ENCODE peak calls at places on chromosomes 6 and 20, in four cellular contexts. O is HepG2, P is GM12878, A is NT2/D1. B is an unnamed sample.

GRCh38 chr20:17525650-17526049 is 5.5 kb downstream of the BFSP1 start:
- DNase-seq in O (peak), A (peak), P (no peak), B (peak)

GRCh38 chr6:48068326-48069191 is 42.4 kb downstream of the PTCHD4 start:
- DNase-seq in O (no peak), P (no peak), A (peak), B (peak)

GRCh38 chr20:32203556-32204484 is 3.7 kb downstream of the PLAGL2 start:
- DNase-seq in A (no peak), O (no peak), P (no peak), B (no peak)

GRCh38 chr20:57698191-57698866 is 11.5 kb downstream of the PMEPA1 start:
- DNase-seq in O (peak), P (no peak), A (no peak), B (no peak)

GRCh38 chr20:44523746-44524145 is 1.9 kb upstream of the SERINC3 start:
- DNase-seq in P (no peak), O (no peak), A (no peak), B (no peak)

GRCh38 chr6:53604623-53605190 is 59.8 kb upstream of the GCLC start:
- DNase-seq in O (no peak), P (no peak), A (no peak), B (no peak)

GRCh38 chr20:51365670-51366069 is 176.8 kb downstream of the NFATC2 start:
- DNase-seq in O (no peak), P (no peak), A (no peak), B (no peak)

GRCh38 chr6:11217360-11218076 is 14.9 kb downstream of the NEDD9 start:
- DNase-seq in P (peak), A (no peak), O (peak), B (no peak)

GRCh38 chr6:42010185-42010872 is 40.0 kb upstream of the TAF8 start:
- DNase-seq in A (no peak), P (no peak), O (no peak), B (no peak)

GRCh38 chr20:64246616-64247311 is 8.8 kb upstream of the PCMTD2 start:
- DNase-seq in P (no peak), A (no peak), O (no peak), B (no peak)

GRCh38 chr6:107668826-107669474 is 155.2 kb downstream of the SCML4 start:
- DNase-seq in O (no peak), A (no peak), P (peak), B (no peak)

GRCh38 chr6:38432479-38432878 is 207.2 kb downstream of the BTBD9 start:
- DNase-seq in P (no peak), A (no peak), O (no peak), B (no peak)

GRCh38 chr20:3222635-3223600 is 13.6 kb downstream of the ITPA start:
- DNase-seq in A (no peak), O (peak), P (no peak), B (no peak)

GRCh38 chr6:40891131-40891530 is 147.9 kb downstream of the UNC5CL start:
- DNase-seq in O (no peak), A (no peak), P (no peak), B (no peak)

GRCh38 chr6:109237082-109237985 is 142.0 kb downstream of the CEP57L1 start:
- DNase-seq in O (no peak), P (no peak), A (no peak), B (no peak)

GRCh38 chr6:42339991-42340401 is 111.7 kb downstream of the TRERF1 start:
- DNase-seq in O (no peak), P (peak), A (no peak), B (no peak)

GRCh38 chr6:44304282-44305199 is 8.6 kb downstream of the AARS2 start:
- DNase-seq in O (peak), P (no peak), A (no peak), B (peak)

GRCh38 chr6:7488494-7488893 is 53.0 kb upstream of the DSP start:
- DNase-seq in P (no peak), A (no peak), O (no peak), B (no peak)

GRCh38 chr20:37630161-37630560 is 63.7 kb upstream of the CTNNBL1 start:
- DNase-seq in A (no peak), P (no peak), O (no peak), B (no peak)

GRCh38 chr20:37630993-37631392 is 62.8 kb upstream of the CTNNBL1 start:
- DNase-seq in A (no peak), P (no peak), O (no peak), B (no peak)

GRCh38 chr20:37624963-37625362 is 68.9 kb upstream of the CTNNBL1 start:
- DNase-seq in O (no peak), A (no peak), P (no peak), B (no peak)

GRCh38 chr20:37627767-37628130 is 66.1 kb upstream of the CTNNBL1 start:
- DNase-seq in A (no peak), P (no peak), O (no peak), B (no peak)

DNA sequence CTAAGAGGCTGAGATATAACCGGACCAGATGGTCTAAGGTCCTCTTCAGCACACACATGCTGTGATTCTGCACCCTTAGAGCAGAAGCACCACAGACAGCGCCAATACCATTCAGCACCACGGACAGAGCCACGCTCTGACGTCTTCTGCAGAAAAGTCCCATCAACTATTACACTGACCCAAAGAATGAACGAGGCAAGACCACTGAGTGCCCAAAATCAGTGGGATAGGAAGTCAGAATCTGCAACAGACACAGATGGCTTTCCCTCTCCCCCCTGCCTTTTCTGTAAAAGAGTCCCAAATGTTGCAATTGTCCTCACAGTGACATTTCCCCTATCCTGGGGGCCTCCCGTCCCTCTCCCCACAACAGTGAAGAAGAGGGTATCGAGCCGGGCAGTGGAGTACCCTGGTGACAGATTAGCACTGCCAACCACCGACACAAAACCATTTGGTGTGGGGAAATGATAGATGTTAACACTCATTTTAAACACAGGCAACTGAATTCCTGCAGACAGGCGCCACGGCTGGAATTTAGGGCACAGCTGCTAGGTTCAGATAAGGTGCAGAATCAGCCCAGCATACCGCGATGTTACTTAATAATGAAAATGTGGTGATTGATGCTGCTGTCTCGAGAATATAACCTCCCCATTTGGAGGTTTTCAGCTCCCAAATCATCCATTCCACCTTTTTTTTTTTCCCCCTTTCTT is 66.6 kb upstream of the CTNNBL1 start:
- DNase-seq in O (peak), A (peak), P (no peak), B (peak)
- TF ChIP-seq SUZ12 in O (no peak), A (no peak), P (no peak), B (no peak)

DNA sequence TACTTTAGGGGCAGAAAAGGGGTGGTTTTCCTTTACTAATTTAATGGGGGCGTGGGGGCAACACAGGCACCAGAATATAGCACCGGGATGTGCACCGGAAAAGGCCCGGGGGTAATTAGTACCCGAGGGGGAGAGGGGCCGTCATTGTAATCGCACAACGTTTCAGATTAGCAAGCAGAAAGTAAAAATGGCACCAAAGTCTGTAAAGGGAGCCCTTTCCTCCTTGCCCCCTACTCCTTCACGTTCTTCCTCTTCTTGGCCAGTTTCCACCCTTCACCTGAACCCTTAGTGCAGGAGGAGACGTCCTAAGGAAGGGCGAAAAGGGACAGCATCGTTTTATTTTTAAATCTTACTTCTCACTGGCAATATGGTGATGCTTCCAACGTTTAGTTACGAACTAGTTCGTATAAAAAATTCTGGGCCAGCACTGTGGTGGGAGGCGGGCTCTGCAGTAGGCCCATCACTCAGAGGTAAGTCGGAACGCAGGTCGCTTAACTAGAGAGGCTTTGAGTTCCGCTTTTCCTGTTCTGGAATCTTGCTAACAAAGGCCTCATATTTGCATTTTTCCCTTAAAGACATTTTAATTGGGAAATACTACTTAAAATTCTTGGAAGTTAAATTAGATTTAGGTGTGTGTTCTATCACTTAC is 784 bp upstream of the CEP85L start:
- DNase-seq in P (no peak), O (no peak), A (no peak), B (peak)
- TF ChIP-seq SUZ12 in P (no peak), O (no peak), A (no peak), B (no peak)

DNA sequence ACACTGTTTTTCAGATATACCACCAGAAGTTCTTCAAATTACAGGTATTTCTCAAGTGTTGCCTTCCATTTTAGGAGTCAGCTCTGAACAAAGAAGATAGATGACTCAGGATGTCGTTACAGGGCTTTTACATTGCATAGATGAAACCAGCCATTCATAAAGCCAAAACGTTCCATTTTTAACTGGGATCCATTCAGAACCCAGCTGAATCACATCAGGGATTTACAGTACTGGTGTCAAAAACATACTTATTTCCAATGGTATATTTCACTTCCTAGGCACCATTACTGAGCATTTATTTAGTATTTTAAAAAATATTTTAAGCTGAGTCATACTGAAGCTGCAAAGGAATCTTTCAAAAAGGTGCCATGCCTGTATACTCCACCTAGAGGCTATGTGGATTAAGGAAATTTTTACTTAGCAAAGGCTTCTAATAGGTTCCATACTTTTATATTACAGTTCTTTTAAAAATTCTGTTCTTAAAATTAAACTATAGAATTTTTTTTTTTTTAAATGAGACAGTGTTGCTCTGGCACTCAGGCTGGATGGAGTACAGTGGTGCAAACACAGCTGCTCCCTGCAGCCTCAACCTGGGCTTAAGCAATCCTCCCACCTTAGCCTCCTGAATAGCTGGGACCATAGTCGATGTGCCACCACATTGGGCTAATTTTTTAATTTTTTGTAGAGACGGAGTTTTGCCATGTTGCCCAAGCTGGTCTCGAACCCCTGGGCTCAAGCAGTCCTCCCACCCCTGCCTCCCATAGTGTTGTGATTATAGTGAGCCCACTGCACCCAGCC is 2.6 kb downstream of the ASF1A start:
- DNase-seq in P (no peak), O (peak), A (no peak), B (peak)
- TF ChIP-seq SUZ12 in P (no peak), O (no peak), A (no peak), B (no peak)

GRCh38 chr6:90915224-90915915 is 328.5 kb upstream of the MAP3K7 start:
- DNase-seq in P (no peak), O (no peak), A (no peak), B (no peak)

GRCh38 chr6:90914312-90914711 is 327.4 kb upstream of the MAP3K7 start:
- DNase-seq in O (no peak), P (no peak), A (no peak), B (no peak)

GRCh38 chr6:90922323-90922722 is 335.5 kb upstream of the MAP3K7 start:
- DNase-seq in A (no peak), O (no peak), P (no peak), B (no peak)

GRCh38 chr6:90917371-90917770 is 330.5 kb upstream of the MAP3K7 start:
- DNase-seq in P (no peak), O (no peak), A (no peak), B (no peak)

GRCh38 chr6:90918361-90918760 is 331.5 kb upstream of the MAP3K7 start:
- DNase-seq in P (no peak), A (no peak), O (no peak), B (no peak)
- TF ChIP-seq SUZ12 in P (no peak), A (no peak), O (no peak), B (no peak)

GRCh38 chr6:36938536-36938935 is 16.0 kb upstream of the PI16 start:
- DNase-seq in P (no peak), O (no peak), A (no peak), B (no peak)
- TF ChIP-seq SUZ12 in P (no peak), O (no peak), A (no peak), B (no peak)

DNA sequence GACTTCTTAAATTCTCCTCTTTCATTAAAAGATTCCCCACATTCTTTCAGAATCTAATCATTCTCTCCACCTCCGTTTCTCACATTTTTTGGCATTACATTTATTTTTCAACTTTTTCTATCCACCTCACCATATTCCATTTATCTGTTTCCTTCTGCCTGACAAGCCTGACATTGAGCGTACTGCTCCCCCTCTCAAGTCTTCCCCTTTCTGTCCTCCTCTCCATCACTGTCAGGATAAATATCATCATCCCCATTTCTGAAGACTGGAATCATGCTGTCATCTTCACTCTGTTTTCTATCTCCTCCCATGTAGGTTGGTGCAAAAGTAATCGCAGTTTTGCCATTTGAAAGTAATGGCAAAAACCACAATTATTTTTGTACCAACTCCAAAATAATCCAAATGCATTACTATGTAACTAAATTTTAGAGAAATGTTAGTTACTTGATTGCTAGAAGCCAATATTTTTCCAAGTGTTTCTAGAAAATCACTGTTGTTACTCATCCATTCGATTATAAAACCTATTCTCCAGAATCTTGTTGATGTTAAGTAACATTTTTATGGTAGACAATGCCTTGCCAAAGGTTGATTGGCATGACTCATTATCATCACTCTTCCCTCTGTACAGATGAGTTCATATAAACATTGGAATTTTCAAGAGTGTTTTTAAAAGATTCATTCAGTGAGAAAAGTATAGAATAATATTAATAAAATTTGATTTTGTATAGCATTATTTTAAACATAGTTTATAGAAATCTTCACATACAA is 292.3 kb upstream of the RNF217 start:
- DNase-seq in P (no peak), A (no peak), O (no peak), B (no peak)
- TF ChIP-seq SUZ12 in P (no peak), A (no peak), O (no peak), B (no peak)

DNA sequence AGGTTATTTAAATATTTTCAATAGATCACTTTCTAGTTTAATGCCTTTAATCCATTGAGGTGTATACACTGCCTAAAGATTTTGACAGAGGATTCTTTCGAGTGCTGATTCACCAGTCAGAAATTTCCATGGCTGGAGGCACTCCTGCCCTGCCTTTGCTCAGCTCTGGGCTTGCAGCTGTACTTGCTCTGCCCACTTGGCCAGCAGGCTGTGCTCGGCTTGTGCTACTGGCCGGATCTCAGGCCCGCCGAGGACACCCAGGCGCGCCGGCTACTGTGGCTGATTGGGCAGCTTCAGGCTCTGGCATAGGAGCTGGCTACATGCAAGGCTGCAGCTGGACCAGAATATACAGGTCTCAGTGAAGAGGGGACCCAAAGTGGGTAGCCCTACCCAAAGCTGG is 675.1 kb upstream of the MMS22L start:
- DNase-seq in P (no peak), A (no peak), O (no peak), B (no peak)
- TF ChIP-seq SUZ12 in P (no peak), A (no peak), O (no peak), B (no peak)

DNA sequence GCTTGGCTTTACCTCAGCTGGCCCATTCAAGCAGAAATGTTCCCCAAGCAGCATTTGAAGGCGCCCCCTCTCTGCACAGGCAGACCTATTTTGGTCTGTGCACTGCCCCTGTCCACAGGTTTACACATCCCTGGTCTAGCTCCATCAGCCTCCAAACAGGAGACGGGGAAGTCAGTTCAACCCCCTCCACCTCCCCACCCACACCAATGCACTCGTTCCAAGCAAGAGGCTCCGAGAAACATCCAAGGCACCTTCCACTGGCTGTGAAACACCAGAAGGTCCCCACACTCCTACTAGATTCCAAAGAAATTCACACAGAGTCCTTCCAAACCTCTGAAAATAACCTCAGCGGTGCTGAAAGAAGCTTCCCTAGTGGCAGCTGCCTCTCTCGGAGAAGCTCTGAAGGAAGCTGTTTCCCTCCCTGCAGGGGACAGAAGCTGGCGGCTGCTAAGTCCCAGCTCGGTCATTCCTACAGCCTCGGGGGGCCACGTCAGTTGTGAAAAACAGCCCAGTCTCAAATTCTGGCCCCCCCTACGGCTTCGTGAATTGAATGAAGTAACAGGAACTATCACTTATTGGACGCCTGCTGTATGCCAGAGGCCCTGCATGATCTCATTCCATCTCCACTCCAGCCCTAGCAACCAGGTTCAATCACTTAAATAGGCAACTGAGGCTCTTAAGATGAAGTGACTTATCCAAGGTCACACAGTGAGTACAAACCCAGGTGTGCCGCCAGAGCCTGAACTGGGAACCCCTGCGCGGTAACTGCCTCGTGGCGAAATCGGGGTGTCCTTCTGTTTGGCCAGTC is 815 bp downstream of the SPATA2 start:
- DNase-seq in A (no peak), P (no peak), O (no peak), B (no peak)
- TF ChIP-seq SUZ12 in A (no peak), P (no peak), O (no peak), B (no peak)

DNA sequence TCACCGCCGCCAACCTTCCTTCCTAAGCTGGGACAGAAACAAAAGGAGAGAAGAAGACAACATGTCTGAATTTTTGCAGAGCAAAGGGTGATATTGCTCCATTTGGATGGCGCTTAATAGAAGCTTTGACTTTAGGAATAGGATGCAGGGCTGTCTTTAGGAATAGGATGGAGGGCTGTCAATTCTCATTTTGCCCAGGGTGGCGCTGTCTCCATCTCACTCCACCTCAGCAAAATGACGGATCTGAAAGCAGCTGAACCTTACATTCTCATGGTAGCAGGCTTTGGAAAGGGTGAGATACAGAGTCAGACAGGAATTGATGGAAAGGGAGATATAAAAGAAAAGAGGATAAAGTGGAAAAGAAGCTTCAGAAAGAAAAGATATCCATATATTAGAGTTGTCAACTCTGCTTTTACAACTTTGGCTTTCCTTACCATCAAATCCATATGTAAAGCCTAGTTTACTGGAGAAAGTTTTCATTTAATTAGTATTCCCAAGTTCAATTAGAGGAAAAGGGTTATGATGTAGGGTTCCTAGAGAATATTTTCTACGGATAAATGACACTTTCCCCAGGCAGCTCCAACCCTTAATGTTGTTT is 2.4 kb downstream of the MTCL3 start:
- DNase-seq in P (no peak), O (peak), A (peak), B (peak)
- TF ChIP-seq SUZ12 in P (no peak), O (no peak), A (no peak), B (no peak)